ENCODE peak calls at places on chromosomes 6 and 20, in nine cellular contexts. C is aorta; R is adrenal gland; Y is ovary; G is psoas muscle; P is lower lobe of right lung; I is A549; W is SK-N-SH; Q is CD8-positive, alpha-beta memory T cell. V is an unnamed sample.

GRCh38 chr6:88167625-88167937 is 1.4 kb upstream of the CNR1 start:
- DNase-seq in C (no peak), R (no peak), Y (no peak), G (no peak), P (no peak), I (no peak), W (no peak), Q (no peak), V (no peak)

GRCh38 chr20:701401-702129 is 26.0 kb upstream of the SCRT2 start:
- DNase-seq in C (no peak), R (no peak), Y (no peak), G (no peak), P (no peak), I (no peak), W (no peak), Q (no peak), V (no peak)

GRCh38 chr6:100892693-100893092 is 11.6 kb upstream of the ASCC3 start:
- DNase-seq in C (no peak), R (no peak), Y (peak; percentile 38), G (no peak), P (no peak), I (no peak), W (peak; percentile 50), Q (no peak), V (peak; percentile 18)

GRCh38 chr20:47432251-47433210 is 69.2 kb upstream of the NCOA3 start:
- DNase-seq in C (no peak), R (no peak), Y (no peak), G (no peak), P (peak; percentile 69), I (no peak), W (no peak), Q (no peak), V (no peak)

GRCh38 chr6:117907600-117908245 is 659 bp downstream of the SLC35F1 start:
- DNase-seq in C (no peak), R (peak; percentile 13), Y (no peak), G (peak; percentile 10), P (peak; percentile 36), I (no peak), W (peak; percentile 69), Q (no peak), V (peak; percentile 35)

GRCh38 chr6:111662794-111663231 is 57.1 kb upstream of the TRAF3IP2 start:
- DNase-seq in C (no peak), R (no peak), Y (no peak), G (no peak), P (no peak), I (no peak), W (peak; percentile 67), Q (no peak), V (no peak)

GRCh38 chr6:156816505-156816904 is 39.3 kb downstream of the ARID1B start:
- DNase-seq in C (no peak), R (no peak), Y (peak; percentile 63), G (peak; percentile 35), P (peak; percentile 81), I (no peak), W (no peak), Q (no peak), V (no peak)

GRCh38 chr6:79544299-79544927 is 7.2 kb upstream of the LCA5 start:
- DNase-seq in C (no peak), R (no peak), Y (no peak), G (no peak), P (no peak), I (no peak), W (no peak), Q (no peak), V (no peak)

GRCh38 chr20:14055127-14055742 is 59.9 kb downstream of the MACROD2 start:
- DNase-seq in C (no peak), R (peak; percentile 48), Y (no peak), G (no peak), P (no peak), I (peak; percentile 20), W (peak; percentile 33), Q (no peak), V (peak; percentile 43)

GRCh38 chr6:13175759-13176158 is 152.6 kb downstream of the TBC1D7 start:
- DNase-seq in C (no peak), R (no peak), Y (no peak), G (no peak), P (no peak), I (no peak), W (no peak), Q (no peak), V (no peak)

GRCh38 chr6:2523061-2523460 is 227.7 kb downstream of the MYLK4 start:
- DNase-seq in C (no peak), R (no peak), Y (no peak), G (no peak), P (no peak), I (no peak), W (no peak), Q (no peak), V (no peak)

GRCh38 chr20:44097521-44098255 is 89.3 kb downstream of the JPH2 start:
- DNase-seq in C (no peak), R (no peak), Y (no peak), G (no peak), P (no peak), I (no peak), W (no peak), Q (no peak), V (no peak)

GRCh38 chr20:53875452-53875851 is 194.9 kb downstream of the BCAS1 start:
- DNase-seq in C (peak; percentile 68), R (no peak), Y (no peak), G (no peak), P (peak; percentile 83), I (no peak), W (no peak), Q (no peak), V (no peak)

GRCh38 chr20:2521369-2522305 is 12.9 kb upstream of the ZNF343 start:
- DNase-seq in C (no peak), R (no peak), Y (peak; percentile 56), G (peak; percentile 23), P (no peak), I (peak; percentile 50), W (peak; percentile 49), Q (peak; percentile 23), V (peak; percentile 56)

GRCh38 chr6:150334790-150335783 is 33.7 kb upstream of the IYD start:
- DNase-seq in C (no peak), R (peak; percentile 55), Y (no peak), G (no peak), P (no peak), I (peak; percentile 40), W (peak; percentile 41), Q (peak; percentile 39), V (peak; percentile 61)

GRCh38 chr20:33871362-33871761 is 60.2 kb downstream of the CHMP4B start:
- DNase-seq in C (no peak), R (no peak), Y (no peak), G (no peak), P (no peak), I (no peak), W (no peak), Q (no peak), V (no peak)
- H3K4me3 ChIP-seq in C (no peak overlapping the region), R (no peak overlapping the region), Y (peak overlapping the region; percentile 26), G (no peak overlapping the region), P (peak overlapping the region; percentile 35), I (no peak overlapping the region), W (no peak overlapping the region), Q (no peak overlapping the region), V (no peak overlapping the region)

DNA sequence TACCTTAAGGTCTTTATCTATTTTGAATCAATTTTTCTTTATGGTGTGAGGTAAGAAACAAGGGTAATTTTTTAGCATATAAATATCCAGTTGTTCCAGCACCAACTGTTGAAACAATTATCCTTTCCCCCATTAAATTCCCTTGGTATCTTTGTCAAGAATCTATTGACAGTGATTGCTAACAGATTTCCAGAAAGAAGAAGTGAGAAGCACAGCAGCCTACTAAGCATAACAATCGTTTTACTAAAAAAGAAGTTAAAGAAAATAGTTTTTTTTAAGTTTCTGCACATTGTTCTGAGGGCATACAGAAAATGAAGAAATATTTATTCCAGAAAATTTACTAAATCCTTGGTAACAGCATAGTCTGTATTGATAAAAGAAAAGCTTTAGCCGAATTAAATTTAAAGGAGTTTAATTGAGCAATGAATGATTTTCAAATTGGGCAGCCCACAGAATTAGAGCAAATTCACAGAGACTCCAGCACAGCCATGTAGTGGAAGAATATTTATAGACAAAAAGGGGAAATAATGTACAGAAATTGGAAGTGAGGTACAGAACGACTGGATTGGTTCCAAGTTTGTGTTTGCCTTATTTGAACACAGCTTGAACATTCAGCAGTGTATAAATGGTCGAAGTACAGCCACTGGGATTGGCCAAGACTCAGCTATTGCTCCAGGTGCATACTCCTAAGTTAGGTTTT is 97.9 kb upstream of the UST start:
- DNase-seq in C (no peak), R (no peak), Y (no peak), G (no peak), P (no peak), I (no peak), W (no peak), Q (no peak), V (no peak)
- H3K9me3 ChIP-seq in C (no peaks in the 10 kb centered on the region), R (no peaks in the 10 kb centered on the region), Y (no peaks in the 10 kb centered on the region), G (no peaks in the 10 kb centered on the region), P (no peaks in the 10 kb centered on the region), I (peaks cover 9% of the 10 kb centered on the region), W (peaks cover under 1% of the 10 kb centered on the region), Q (no peaks in the 10 kb centered on the region), V (peaks cover 10% of the 10 kb centered on the region)

GRCh38 chr6:41547799-41548097 is 1.6 kb downstream of the FOXP4 start:
- DNase-seq in C (no peak), R (no peak), Y (no peak), G (no peak), P (no peak), I (no peak), W (no peak), Q (no peak), V (no peak)
- H3K4me3 ChIP-seq in C (peak overlapping the region; percentile 96), R (no peak overlapping the region), Y (peak overlapping the region; percentile 95), G (peak overlapping the region; percentile 82), P (peak overlapping the region; percentile 80), I (peak overlapping the region; percentile 95), W (peak overlapping the region; percentile 82), Q (peak overlapping the region; percentile 79), V (peak overlapping the region; percentile 65)

DNA sequence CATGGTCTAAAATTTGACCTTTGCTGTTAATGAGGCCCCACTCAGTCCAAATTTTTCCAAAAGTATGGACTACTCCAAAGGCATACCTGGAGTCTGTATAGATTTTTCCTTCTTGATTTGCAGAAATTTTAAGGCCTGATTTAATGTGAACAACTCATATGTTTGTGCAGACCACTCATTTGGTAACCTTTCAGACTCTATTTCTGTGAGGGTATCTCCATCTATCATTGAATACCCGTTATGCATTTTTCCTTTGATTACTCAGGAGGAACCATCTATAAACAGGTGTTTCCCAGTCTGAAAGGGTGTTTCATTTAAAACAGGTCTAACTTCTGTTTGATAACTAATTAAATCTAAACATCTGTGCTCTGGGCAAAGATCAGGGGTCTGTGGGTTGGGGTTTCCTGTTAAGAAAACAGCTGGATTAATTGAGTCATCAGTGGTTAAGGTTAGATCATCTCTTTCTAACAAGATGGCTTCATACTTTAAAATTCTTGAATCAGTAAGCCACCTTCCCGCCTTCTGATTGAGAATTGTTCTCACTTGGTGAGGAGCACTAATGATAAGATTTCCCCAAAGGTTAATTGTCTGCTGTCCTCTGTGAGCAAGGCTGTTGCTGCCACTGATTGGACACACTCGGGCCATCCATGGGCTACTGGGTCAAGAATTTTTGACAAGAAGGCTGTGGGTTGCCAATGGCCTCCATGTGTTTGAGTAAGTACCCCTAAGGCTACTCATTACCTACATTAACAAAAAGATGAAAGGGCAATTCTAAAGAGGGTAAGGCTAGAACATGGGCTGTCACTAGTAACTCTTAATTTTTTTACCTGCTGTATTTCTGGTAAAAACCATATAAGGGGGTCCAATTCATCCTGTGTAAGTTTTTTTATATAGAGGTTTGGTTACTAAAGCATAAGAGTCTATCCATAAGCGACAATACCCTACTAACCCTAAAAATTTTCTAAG is 24.1 kb downstream of the HLA-B start:
- DNase-seq in C (no peak), R (no peak), Y (no peak), G (no peak), P (no peak), I (no peak), W (no peak), Q (peak; percentile 43), V (no peak)
- H3K9me3 ChIP-seq in C (peaks cover 8% of the 10 kb centered on the region), R (no peaks in the 10 kb centered on the region), Y (peaks cover 2% of the 10 kb centered on the region), G (no peaks in the 10 kb centered on the region), P (peaks cover 6% of the 10 kb centered on the region), I (no peaks in the 10 kb centered on the region), W (peaks cover 17% of the 10 kb centered on the region), Q (peaks cover 11% of the 10 kb centered on the region), V (no peaks in the 10 kb centered on the region)

V was measured in HAP-1.